ENCODE peak calls at places on chromosomes 2 and 18, in eight cellular contexts. One of them, this sample, is unnamed.

GRCh38 chr2:176642074-176642473 is 372.8 kb downstream of the MTX2 start:
- DNase-seq in NCI-H1092 treated with DMSO at 0.1 percent for 48 hours: no peak
- DNase-seq in mesothelial cell of epicardium: no peak
- DNase-seq in NCI-H510A: no peak
- DNase-seq in T-helper 17 cell: no peak
- DNase-seq in astrocyte of the cerebellum: no peak
- DNase-seq in kidney: no peak
- DNase-seq in activated CD8-positive, alpha-beta memory T cell treated with anti-CD3 and anti-CD28 coated beads, Interleukin-2, amount 50 U/mL, for 48 hours: no peak
- DNase-seq in this sample: no peak

GRCh38 chr18:13614701-13615288 is 111.6 kb downstream of the FAM210A start:
- DNase-seq in NCI-H1092 treated with DMSO at 0.1 percent for 48 hours: no peak
- DNase-seq in mesothelial cell of epicardium: no peak
- DNase-seq in NCI-H510A: no peak
- DNase-seq in T-helper 17 cell: no peak
- DNase-seq in astrocyte of the cerebellum: no peak
- DNase-seq in kidney: no peak
- DNase-seq in activated CD8-positive, alpha-beta memory T cell treated with anti-CD3 and anti-CD28 coated beads, Interleukin-2, amount 50 U/mL, for 48 hours: peak
- DNase-seq in this sample: no peak

GRCh38 chr2:23486676-23487075 is 101.7 kb downstream of the KLHL29 start:
- DNase-seq in NCI-H1092 treated with DMSO at 0.1 percent for 48 hours: no peak
- DNase-seq in mesothelial cell of epicardium: no peak
- DNase-seq in NCI-H510A: no peak
- DNase-seq in T-helper 17 cell: no peak
- DNase-seq in astrocyte of the cerebellum: no peak
- DNase-seq in kidney: peak
- DNase-seq in activated CD8-positive, alpha-beta memory T cell treated with anti-CD3 and anti-CD28 coated beads, Interleukin-2, amount 50 U/mL, for 48 hours: no peak
- DNase-seq in this sample: no peak

GRCh38 chr2:205017912-205018311 is 472.6 kb downstream of the PARD3B start:
- DNase-seq in NCI-H1092 treated with DMSO at 0.1 percent for 48 hours: no peak
- DNase-seq in mesothelial cell of epicardium: no peak
- DNase-seq in NCI-H510A: no peak
- DNase-seq in T-helper 17 cell: no peak
- DNase-seq in astrocyte of the cerebellum: no peak
- DNase-seq in kidney: no peak
- DNase-seq in activated CD8-positive, alpha-beta memory T cell treated with anti-CD3 and anti-CD28 coated beads, Interleukin-2, amount 50 U/mL, for 48 hours: no peak
- DNase-seq in this sample: no peak

GRCh38 chr18:52588916-52589315 is 248.9 kb downstream of the DCC start:
- DNase-seq in NCI-H1092 treated with DMSO at 0.1 percent for 48 hours: no peak
- DNase-seq in mesothelial cell of epicardium: no peak
- DNase-seq in NCI-H510A: no peak
- DNase-seq in T-helper 17 cell: no peak
- DNase-seq in astrocyte of the cerebellum: no peak
- DNase-seq in kidney: no peak
- DNase-seq in activated CD8-positive, alpha-beta memory T cell treated with anti-CD3 and anti-CD28 coated beads, Interleukin-2, amount 50 U/mL, for 48 hours: no peak
- DNase-seq in this sample: no peak

GRCh38 chr2:15593327-15593705 is 1.6 kb downstream of the DDX1 start:
- DNase-seq in NCI-H1092 treated with DMSO at 0.1 percent for 48 hours: no peak
- DNase-seq in mesothelial cell of epicardium: no peak
- DNase-seq in NCI-H510A: no peak
- DNase-seq in T-helper 17 cell: no peak
- DNase-seq in astrocyte of the cerebellum: no peak
- DNase-seq in kidney: no peak
- DNase-seq in activated CD8-positive, alpha-beta memory T cell treated with anti-CD3 and anti-CD28 coated beads, Interleukin-2, amount 50 U/mL, for 48 hours: no peak
- DNase-seq in this sample: no peak

GRCh38 chr2:29160184-29160583 is 45.0 kb downstream of the CLIP4 start:
- DNase-seq in NCI-H1092 treated with DMSO at 0.1 percent for 48 hours: no peak
- DNase-seq in mesothelial cell of epicardium: no peak
- DNase-seq in NCI-H510A: no peak
- DNase-seq in T-helper 17 cell: no peak
- DNase-seq in astrocyte of the cerebellum: no peak
- DNase-seq in kidney: no peak
- DNase-seq in activated CD8-positive, alpha-beta memory T cell treated with anti-CD3 and anti-CD28 coated beads, Interleukin-2, amount 50 U/mL, for 48 hours: no peak
- DNase-seq in this sample: no peak

GRCh38 chr18:2736823-2737222 is 81.3 kb downstream of the SMCHD1 start:
- DNase-seq in NCI-H1092 treated with DMSO at 0.1 percent for 48 hours: no peak
- DNase-seq in mesothelial cell of epicardium: no peak
- DNase-seq in NCI-H510A: no peak
- DNase-seq in T-helper 17 cell: no peak
- DNase-seq in astrocyte of the cerebellum: no peak
- DNase-seq in kidney: no peak
- DNase-seq in activated CD8-positive, alpha-beta memory T cell treated with anti-CD3 and anti-CD28 coated beads, Interleukin-2, amount 50 U/mL, for 48 hours: no peak
- DNase-seq in this sample: no peak